ENCODE peak calls at places on chromosomes 6 and 20, in seven cellular contexts. Y is NCI-H1105; V is LNCaP clone FGC; N is activated CD4-positive, alpha-beta T cell treated with anti-CD3 and anti-CD28 coated beads, Interleukin-2, amount 50 U/mL, for 1 hour; P is mesenchymal stem cell; W is effector memory CD4-positive, alpha-beta T cell; M is NCI-H774. U is an unnamed sample.

GRCh38 chr6:42879372-42880239 is at the start of gene RPL7L1:
- DNase-seq in Y (peak), V (peak), N (peak), P (peak), W (peak), M (peak), U (peak)

GRCh38 chr20:44549123-44549522 is 27.3 kb upstream of the SERINC3 start:
- DNase-seq in Y (no peak), V (no peak), N (no peak), P (no peak), W (no peak), M (no peak), U (peak)

GRCh38 chr20:33660685-33661058 is 1.5 kb upstream of the C20orf144 start:
- DNase-seq in Y (no peak), V (no peak), N (no peak), P (no peak), W (no peak), M (no peak), U (no peak)

GRCh38 chr20:1841554-1842140 is 53.6 kb upstream of the SIRPA start:
- DNase-seq in Y (no peak), V (no peak), N (no peak), P (peak), W (no peak), M (no peak), U (no peak)

GRCh38 chr6:2876210-2877056 is 26.7 kb downstream of the SERPINB9 start:
- DNase-seq in Y (no peak), V (no peak), N (no peak), P (peak), W (no peak), M (no peak), U (peak)

GRCh38 chr20:58597021-58597940 is 53.8 kb upstream of the STX16 start:
- DNase-seq in Y (no peak), V (no peak), N (no peak), P (no peak), W (no peak), M (no peak), U (no peak)

GRCh38 chr20:17895641-17896246 is 72.8 kb downstream of the SNX5 start:
- DNase-seq in Y (no peak), V (no peak), N (no peak), P (peak), W (no peak), M (no peak), U (peak)

GRCh38 chr6:94184666-94185464 is 765.5 kb upstream of the EPHA7 start:
- DNase-seq in Y (no peak), V (no peak), N (no peak), P (no peak), W (no peak), M (no peak), U (no peak)

GRCh38 chr6:118708736-118709135 is 57.3 kb upstream of the CEP85L start:
- DNase-seq in Y (no peak), V (no peak), N (no peak), P (no peak), W (no peak), M (no peak), U (no peak)

GRCh38 chr20:47055699-47056369 is 161.2 kb downstream of the EYA2 start:
- DNase-seq in Y (no peak), V (no peak), N (no peak), P (no peak), W (no peak), M (no peak), U (no peak)

GRCh38 chr6:129555206-129555832 is 154.7 kb downstream of the ARHGAP18 start:
- DNase-seq in Y (no peak), V (no peak), N (no peak), P (peak), W (no peak), M (no peak), U (no peak)

GRCh38 chr20:62616728-62617621 is 25.3 kb upstream of the SLCO4A1 start:
- DNase-seq in Y (peak), V (no peak), N (peak), P (peak), W (peak), M (no peak), U (peak)

GRCh38 chr6:143457563-143458359 is 7.2 kb downstream of the PEX3 start:
- DNase-seq in Y (no peak), V (peak), N (no peak), P (peak), W (no peak), M (no peak), U (no peak)

GRCh38 chr6:47701374-47701773 is 3.0 kb downstream of the ADGRF4 start:
- DNase-seq in Y (no peak), V (no peak), N (no peak), P (peak), W (no peak), M (no peak), U (no peak)

GRCh38 chr6:137697267-137697938 is 169.7 kb upstream of the TNFAIP3 start:
- DNase-seq in Y (no peak), V (no peak), N (no peak), P (peak), W (no peak), M (no peak), U (peak)

GRCh38 chr6:7006536-7007191 is 101.1 kb upstream of the RREB1 start:
- DNase-seq in Y (no peak), V (no peak), N (no peak), P (no peak), W (no peak), M (no peak), U (no peak)

GRCh38 chr6:158031445-158032353 is 50.0 kb downstream of the SYNJ2 start:
- DNase-seq in Y (no peak), V (no peak), N (no peak), P (peak), W (peak), M (no peak), U (peak)

GRCh38 chr6:69022991-69023390 is 387.9 kb downstream of the ADGRB3 start:
- DNase-seq in Y (no peak), V (no peak), N (no peak), P (peak), W (no peak), M (no peak), U (peak)

GRCh38 chr6:97702226-97702625 is 419.2 kb upstream of the MMS22L start:
- DNase-seq in Y (no peak), V (no peak), N (no peak), P (no peak), W (no peak), M (no peak), U (no peak)

GRCh38 chr20:61192254-61192950 is 59.7 kb upstream of the CDH4 start:
- DNase-seq in Y (no peak), V (no peak), N (no peak), P (no peak), W (no peak), M (no peak), U (no peak)

GRCh38 chr6:135095716-135096115 is 41.1 kb upstream of the HBS1L start:
- DNase-seq in Y (no peak), V (no peak), N (no peak), P (no peak), W (no peak), M (no peak), U (no peak)

GRCh38 chr6:73519943-73520687 is 717 bp downstream of the EEF1A1 start:
- DNase-seq in Y (peak), V (no peak), N (peak), P (peak), W (peak), M (peak), U (peak)

GRCh38 chr20:5198651-5198924 is 71.8 kb downstream of the CDS2 start:
- DNase-seq in Y (no peak), V (no peak), N (no peak), P (no peak), W (no peak), M (no peak), U (no peak)

GRCh38 chr6:143629104-143630080 is 48.4 kb upstream of the PHACTR2 start:
- DNase-seq in Y (no peak), V (no peak), N (no peak), P (no peak), W (no peak), M (no peak), U (no peak)

GRCh38 chr6:41667195-41667594 is 28.9 kb downstream of the MDFI start:
- DNase-seq in Y (no peak), V (no peak), N (no peak), P (no peak), W (no peak), M (no peak), U (no peak)

GRCh38 chr6:108518714-108519576 is 41.8 kb upstream of the FOXO3 start:
- DNase-seq in Y (no peak), V (no peak), N (no peak), P (peak), W (no peak), M (peak), U (peak)

GRCh38 chr6:140494321-140495085 is 1120.1 kb upstream of the CITED2 start:
- DNase-seq in Y (no peak), V (no peak), N (no peak), P (peak), W (no peak), M (no peak), U (no peak)

GRCh38 chr6:83307849-83308248 is 114.7 kb downstream of the RWDD2A start:
- DNase-seq in Y (peak), V (no peak), N (no peak), P (no peak), W (no peak), M (no peak), U (no peak)

GRCh38 chr6:143962644-143962929 is 45.5 kb downstream of the PLAGL1 start:
- DNase-seq in Y (no peak), V (no peak), N (no peak), P (peak), W (no peak), M (no peak), U (peak)

GRCh38 chr20:38156888-38157634 is 8.0 kb downstream of the TGM2 start:
- DNase-seq in Y (no peak), V (no peak), N (no peak), P (no peak), W (no peak), M (no peak), U (peak)

GRCh38 chr20:60512436-60512835 is 554.2 kb downstream of the CDH26 start:
- DNase-seq in Y (no peak), V (no peak), N (no peak), P (no peak), W (no peak), M (no peak), U (no peak)

GRCh38 chr20:10553326-10553984 is 118.3 kb downstream of the SLX4IP start:
- DNase-seq in Y (peak), V (peak), N (peak), P (peak), W (no peak), M (peak), U (peak)

GRCh38 chr20:12069181-12069580 is 151.5 kb downstream of the BTBD3 start:
- DNase-seq in Y (no peak), V (no peak), N (no peak), P (no peak), W (no peak), M (no peak), U (no peak)

GRCh38 chr6:75084872-75085381 is 120.9 kb downstream of the COL12A1 start:
- DNase-seq in Y (peak), V (no peak), N (no peak), P (no peak), W (no peak), M (peak), U (no peak)

GRCh38 chr6:156912431-156912830 is 135.3 kb downstream of the ARID1B start:
- DNase-seq in Y (no peak), V (no peak), N (no peak), P (peak), W (no peak), M (no peak), U (no peak)

GRCh38 chr6:26383624-26384417 is 913 bp downstream of the BTN2A2 start:
- DNase-seq in Y (no peak), V (peak), N (no peak), P (peak), W (peak), M (no peak), U (peak)

GRCh38 chr6:89895273-89895874 is 1.1 kb downstream of the GJA10 start:
- DNase-seq in Y (no peak), V (no peak), N (no peak), P (peak), W (no peak), M (no peak), U (peak)

U was measured in endothelial cell of umbilical vein.